ENCODE peak calls at places on chromosomes 16 and 17, in eight cellular contexts. One of them, this sample, is unnamed. For H3K9me3, the result is how much of the 10 kb centered on the place peaks cover.

GRCh38 chr17:16135461-16135860 is 79.9 kb downstream of the NCOR1 start:
- DNase-seq in astrocyte: peak
- DNase-seq in ascending aorta: no peak
- DNase-seq in uterus: no peak
- DNase-seq in heart right ventricle: no peak
- DNase-seq in CD4-positive, alpha-beta T cell: no peak
- DNase-seq in IMR-90: peak
- DNase-seq in fibroblast of lung: peak
- DNase-seq in this sample: no peak

GRCh38 chr17:74368341-74369152 is 1.2 kb downstream of the GPR142 start:
- DNase-seq in ascending aorta: peak
- DNase-seq in CD4-positive, alpha-beta T cell: peak
- DNase-seq in IMR-90: peak
- DNase-seq in uterus: peak
- DNase-seq in astrocyte: no peak
- DNase-seq in heart right ventricle: peak
- DNase-seq in fibroblast of lung: peak
- DNase-seq in this sample: peak

GRCh38 chr17:38750312-38751121 is 2.0 kb upstream of the PSMB3 start:
- DNase-seq in astrocyte: no peak
- DNase-seq in ascending aorta: no peak
- DNase-seq in IMR-90: peak
- DNase-seq in CD4-positive, alpha-beta T cell: no peak
- DNase-seq in fibroblast of lung: no peak
- DNase-seq in uterus: no peak
- DNase-seq in heart right ventricle: no peak
- DNase-seq in this sample: no peak

GRCh38 chr16:57028086-57028485 is 38.7 kb downstream of the NLRC5 start:
- DNase-seq in ascending aorta: no peak
- DNase-seq in astrocyte: no peak
- DNase-seq in fibroblast of lung: no peak
- DNase-seq in uterus: no peak
- DNase-seq in heart right ventricle: no peak
- DNase-seq in CD4-positive, alpha-beta T cell: no peak
- DNase-seq in IMR-90: no peak
- DNase-seq in this sample: no peak

GRCh38 chr17:44832821-44833220 is 2.7 kb upstream of the GJC1 start:
- DNase-seq in ascending aorta: no peak
- DNase-seq in astrocyte: no peak
- DNase-seq in heart right ventricle: no peak
- DNase-seq in IMR-90: no peak
- DNase-seq in uterus: no peak
- DNase-seq in CD4-positive, alpha-beta T cell: no peak
- DNase-seq in fibroblast of lung: no peak
- DNase-seq in this sample: no peak

GRCh38 chr16:66359012-66359411 is 7.5 kb upstream of the CDH5 start:
- DNase-seq in fibroblast of lung: peak
- DNase-seq in astrocyte: peak
- DNase-seq in CD4-positive, alpha-beta T cell: no peak
- DNase-seq in ascending aorta: no peak
- DNase-seq in heart right ventricle: no peak
- DNase-seq in uterus: no peak
- DNase-seq in IMR-90: peak
- DNase-seq in this sample: no peak

GRCh38 chr17:278055-279028 is 74.3 kb downstream of the RPH3AL start:
- DNase-seq in IMR-90: no peak
- DNase-seq in uterus: peak
- DNase-seq in fibroblast of lung: no peak
- DNase-seq in ascending aorta: peak
- DNase-seq in CD4-positive, alpha-beta T cell: no peak
- DNase-seq in heart right ventricle: no peak
- DNase-seq in astrocyte: no peak
- DNase-seq in this sample: no peak

GRCh38 chr16:62408760-62409159 is 372.5 kb upstream of the CDH8 start:
- DNase-seq in CD4-positive, alpha-beta T cell: no peak
- DNase-seq in IMR-90: no peak
- DNase-seq in heart right ventricle: no peak
- DNase-seq in uterus: no peak
- DNase-seq in fibroblast of lung: no peak
- DNase-seq in ascending aorta: no peak
- DNase-seq in astrocyte: no peak
- DNase-seq in this sample: no peak

GRCh38 chr16:70163596-70163995 is 10.0 kb upstream of the CLEC18C start:
- DNase-seq in ascending aorta: no peak
- DNase-seq in fibroblast of lung: no peak
- DNase-seq in astrocyte: no peak
- DNase-seq in IMR-90: no peak
- DNase-seq in CD4-positive, alpha-beta T cell: no peak
- DNase-seq in uterus: no peak
- DNase-seq in heart right ventricle: no peak
- DNase-seq in this sample: no peak

GRCh38 chr16:66365588-66365987 is 903 bp upstream of the CDH5 start:
- DNase-seq in uterus: peak
- DNase-seq in CD4-positive, alpha-beta T cell: no peak
- DNase-seq in fibroblast of lung: peak
- DNase-seq in astrocyte: peak
- DNase-seq in ascending aorta: no peak
- DNase-seq in heart right ventricle: peak
- DNase-seq in IMR-90: peak
- DNase-seq in this sample: peak

GRCh38 chr16:65737831-65738230 is 616.0 kb upstream of the CDH11 start:
- DNase-seq in CD4-positive, alpha-beta T cell: no peak
- DNase-seq in heart right ventricle: no peak
- DNase-seq in IMR-90: no peak
- DNase-seq in fibroblast of lung: no peak
- DNase-seq in uterus: no peak
- DNase-seq in astrocyte: no peak
- DNase-seq in ascending aorta: no peak
- DNase-seq in this sample: no peak

GRCh38 chr17:80002690-80003490 is 32.8 kb downstream of the TBC1D16 start:
- DNase-seq in heart right ventricle: no peak
- DNase-seq in CD4-positive, alpha-beta T cell: no peak
- DNase-seq in ascending aorta: no peak
- DNase-seq in uterus: no peak
- DNase-seq in astrocyte: no peak
- DNase-seq in fibroblast of lung: no peak
- DNase-seq in IMR-90: no peak
- DNase-seq in this sample: no peak

GRCh38 chr17:48725005-48725293 is 2.0 kb downstream of the PRAC2 start:
- DNase-seq in heart right ventricle: no peak
- DNase-seq in ascending aorta: no peak
- DNase-seq in CD4-positive, alpha-beta T cell: no peak
- DNase-seq in IMR-90: no peak
- DNase-seq in uterus: no peak
- DNase-seq in astrocyte: no peak
- DNase-seq in fibroblast of lung: no peak
- DNase-seq in this sample: no peak

GRCh38 chr17:74736423-74737298 is at the start of gene RAB37:
- DNase-seq in astrocyte: no peak
- DNase-seq in IMR-90: no peak
- DNase-seq in uterus: no peak
- DNase-seq in fibroblast of lung: no peak
- DNase-seq in ascending aorta: peak
- DNase-seq in CD4-positive, alpha-beta T cell: no peak
- DNase-seq in heart right ventricle: peak
- DNase-seq in this sample: peak

GRCh38 chr16:9407206-9407758 is 315.8 kb downstream of the HAPSTR1 start:
- DNase-seq in IMR-90: no peak
- DNase-seq in fibroblast of lung: no peak
- DNase-seq in CD4-positive, alpha-beta T cell: no peak
- DNase-seq in astrocyte: no peak
- DNase-seq in heart right ventricle: no peak
- DNase-seq in uterus: no peak
- DNase-seq in ascending aorta: no peak
- DNase-seq in this sample: no peak

GRCh38 chr16:50842589-50842988 is 100.7 kb downstream of the CYLD start:
- DNase-seq in fibroblast of lung: no peak
- DNase-seq in astrocyte: peak
- DNase-seq in heart right ventricle: no peak
- DNase-seq in uterus: no peak
- DNase-seq in IMR-90: peak
- DNase-seq in ascending aorta: no peak
- DNase-seq in CD4-positive, alpha-beta T cell: no peak
- DNase-seq in this sample: no peak

GRCh38 chr16:14562691-14563491 is 67.2 kb downstream of the PARN start:
- DNase-seq in ascending aorta: no peak
- DNase-seq in heart right ventricle: no peak
- DNase-seq in uterus: no peak
- DNase-seq in CD4-positive, alpha-beta T cell: no peak
- DNase-seq in astrocyte: peak
- DNase-seq in IMR-90: peak
- DNase-seq in fibroblast of lung: peak
- DNase-seq in this sample: peak

GRCh38 chr17:32692179-32692578 is 184.7 kb downstream of the MYO1D start:
- DNase-seq in astrocyte: no peak
- DNase-seq in fibroblast of lung: no peak
- DNase-seq in heart right ventricle: no peak
- DNase-seq in IMR-90: no peak
- DNase-seq in CD4-positive, alpha-beta T cell: no peak
- DNase-seq in uterus: no peak
- DNase-seq in ascending aorta: no peak
- DNase-seq in this sample: no peak
- TF ChIP-seq CTCF in astrocyte: no peak
- TF ChIP-seq CTCF in fibroblast of lung: no peak
- TF ChIP-seq CTCF in heart right ventricle: no peak
- TF ChIP-seq CTCF in IMR-90: no peak
- TF ChIP-seq CTCF in CD4-positive, alpha-beta T cell: no peak
- TF ChIP-seq CTCF in uterus: no peak
- TF ChIP-seq CTCF in ascending aorta: no peak
- TF ChIP-seq CTCF in this sample: no peak

DNA sequence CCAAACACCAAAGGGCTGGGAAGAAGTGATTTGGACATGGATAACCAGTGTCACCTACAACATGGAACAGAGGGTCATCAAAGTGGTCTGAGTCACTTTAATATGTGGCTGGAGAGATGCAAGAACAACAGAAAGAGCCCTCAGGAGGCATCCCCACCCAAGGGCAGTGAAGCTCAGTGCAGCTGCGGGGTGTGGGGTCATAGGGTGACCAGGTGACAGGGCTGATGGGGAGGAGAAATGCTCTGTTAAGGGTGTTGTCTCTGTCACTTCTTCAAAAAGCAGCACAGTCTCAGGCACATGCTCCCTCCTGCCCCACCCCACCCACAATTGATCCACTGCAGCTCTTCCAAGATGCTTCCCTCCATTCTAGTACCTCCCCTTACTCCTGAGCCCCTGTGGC is 819.1 kb downstream of the KCNJ18 start:
- DNase-seq in fibroblast of lung: no peak
- DNase-seq in astrocyte: no peak
- DNase-seq in ascending aorta: no peak
- DNase-seq in IMR-90: no peak
- DNase-seq in uterus: no peak
- DNase-seq in CD4-positive, alpha-beta T cell: no peak
- DNase-seq in heart right ventricle: no peak
- DNase-seq in this sample: peak
- H3K9me3 ChIP-seq in fibroblast of lung: under half
- H3K9me3 ChIP-seq in astrocyte: under half
- H3K9me3 ChIP-seq in ascending aorta: under half
- H3K9me3 ChIP-seq in IMR-90: under half
- H3K9me3 ChIP-seq in uterus: under half
- H3K9me3 ChIP-seq in CD4-positive, alpha-beta T cell: under half
- H3K9me3 ChIP-seq in heart right ventricle: under half
- H3K9me3 ChIP-seq in this sample: under half

GRCh38 chr17:36545093-36545464 is 360 bp downstream of the GGNBP2 start:
- DNase-seq in fibroblast of lung: no peak
- DNase-seq in heart right ventricle: no peak
- DNase-seq in CD4-positive, alpha-beta T cell: no peak
- DNase-seq in uterus: no peak
- DNase-seq in ascending aorta: no peak
- DNase-seq in astrocyte: no peak
- DNase-seq in IMR-90: no peak
- DNase-seq in this sample: no peak

GRCh38 chr17:36546418-36547093 is 1.8 kb downstream of the GGNBP2 start:
- DNase-seq in astrocyte: no peak
- DNase-seq in heart right ventricle: no peak
- DNase-seq in uterus: no peak
- DNase-seq in ascending aorta: no peak
- DNase-seq in CD4-positive, alpha-beta T cell: no peak
- DNase-seq in IMR-90: no peak
- DNase-seq in fibroblast of lung: peak
- DNase-seq in this sample: no peak

GRCh38 chr17:36544049-36544319 is 735 bp upstream of the GGNBP2 start:
- DNase-seq in ascending aorta: peak
- DNase-seq in uterus: peak
- DNase-seq in CD4-positive, alpha-beta T cell: no peak
- DNase-seq in astrocyte: peak
- DNase-seq in heart right ventricle: no peak
- DNase-seq in IMR-90: peak
- DNase-seq in fibroblast of lung: no peak
- DNase-seq in this sample: peak

GRCh38 chr17:36544320-36545092 is at the start of gene GGNBP2:
- DNase-seq in fibroblast of lung: peak
- DNase-seq in ascending aorta: peak
- DNase-seq in uterus: peak
- DNase-seq in heart right ventricle: peak
- DNase-seq in astrocyte: peak
- DNase-seq in IMR-90: peak
- DNase-seq in CD4-positive, alpha-beta T cell: peak
- DNase-seq in this sample: peak

DNA sequence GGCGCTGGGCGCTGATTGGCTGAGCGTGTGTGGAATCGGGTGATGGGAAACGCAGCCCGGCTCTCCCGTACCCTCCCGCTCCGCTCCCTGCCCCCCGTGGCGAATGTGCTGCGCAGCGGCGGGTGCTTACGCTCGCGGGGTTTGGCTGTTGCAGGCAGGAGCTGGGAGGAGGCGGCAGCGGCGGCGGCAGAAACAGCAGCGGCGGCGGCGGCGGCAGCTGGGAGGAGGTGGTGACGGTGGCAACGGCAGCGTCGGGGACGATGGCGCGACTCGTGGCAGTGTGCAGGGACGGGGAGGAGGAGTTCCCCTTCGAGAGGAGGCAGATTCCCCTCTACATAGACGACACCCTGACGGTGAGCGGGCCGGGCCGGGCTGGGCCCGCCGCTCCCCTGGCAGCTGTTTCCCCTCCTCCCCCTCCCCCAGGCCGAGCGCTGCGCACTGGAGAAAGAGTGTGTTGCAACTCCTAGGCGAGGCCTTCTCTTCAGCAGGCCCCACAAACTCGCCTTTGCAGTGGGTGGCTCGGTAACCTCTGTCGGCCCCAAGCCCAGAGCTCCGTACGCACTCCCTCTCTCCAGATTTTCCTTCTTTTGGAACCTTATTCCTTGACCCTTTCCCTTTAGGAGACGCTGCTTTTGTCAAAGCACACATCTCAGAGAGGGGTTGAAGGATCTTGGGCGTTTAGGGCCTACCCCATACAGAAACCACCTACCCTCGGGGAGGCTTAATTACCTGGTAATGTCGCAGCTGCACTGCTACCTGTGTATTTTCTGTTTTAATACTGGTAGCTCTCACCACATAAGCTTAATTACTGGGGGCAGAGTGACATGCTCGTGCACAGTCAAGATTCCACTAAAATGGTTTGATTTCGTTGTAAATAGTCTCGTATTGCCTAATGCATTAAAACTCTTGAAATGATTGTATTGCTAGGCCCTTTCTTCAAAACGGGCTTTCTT is 1.0 kb downstream of the GGNBP2 start:
- DNase-seq in uterus: peak
- DNase-seq in CD4-positive, alpha-beta T cell: peak
- DNase-seq in ascending aorta: peak
- DNase-seq in heart right ventricle: peak
- DNase-seq in IMR-90: peak
- DNase-seq in fibroblast of lung: peak
- DNase-seq in astrocyte: peak
- DNase-seq in this sample: peak
- TF ChIP-seq CTCF in uterus: peak
- TF ChIP-seq CTCF in CD4-positive, alpha-beta T cell: no peak
- TF ChIP-seq CTCF in ascending aorta: no peak
- TF ChIP-seq CTCF in heart right ventricle: no peak
- TF ChIP-seq CTCF in IMR-90: no peak
- TF ChIP-seq CTCF in fibroblast of lung: no peak
- TF ChIP-seq CTCF in astrocyte: no peak
- TF ChIP-seq CTCF in this sample: no peak

GRCh38 chr16:75172578-75172977 is 24.3 kb downstream of the ZFP1 start:
- DNase-seq in ascending aorta: no peak
- DNase-seq in uterus: no peak
- DNase-seq in astrocyte: no peak
- DNase-seq in heart right ventricle: no peak
- DNase-seq in CD4-positive, alpha-beta T cell: no peak
- DNase-seq in fibroblast of lung: no peak
- DNase-seq in IMR-90: no peak
- DNase-seq in this sample: no peak
- H3K9me3 ChIP-seq in ascending aorta: half or more
- H3K9me3 ChIP-seq in uterus: under half
- H3K9me3 ChIP-seq in astrocyte: half or more
- H3K9me3 ChIP-seq in heart right ventricle: under half
- H3K9me3 ChIP-seq in CD4-positive, alpha-beta T cell: half or more
- H3K9me3 ChIP-seq in fibroblast of lung: under half
- H3K9me3 ChIP-seq in IMR-90: half or more
- H3K9me3 ChIP-seq in this sample: under half

This sample was measured in right atrium auricular region.